ENCODE peak calls at places on chromosomes 2 and 18, in seven cellular contexts. R, F, L, Y, Q, G and E are unnamed samples.

GRCh38 chr2:200127852-200128251 is 172.5 kb downstream of the MAIP1 start:
- DNase-seq in G (no peak), F (no peak), Q (peak), L (no peak), R (no peak), Y (peak), E (peak)

GRCh38 chr2:29293830-29294438 is 178.7 kb downstream of the CLIP4 start:
- DNase-seq in G (peak), L (peak), F (peak), Y (peak), R (peak), Q (peak), E (peak)

GRCh38 chr2:239824866-239825704 is 200.1 kb downstream of the NDUFA10 start:
- DNase-seq in F (no peak), G (peak), L (peak), Y (no peak), R (peak), Q (no peak), E (no peak)

GRCh38 chr2:70799706-70800105 is 9.3 kb upstream of the FIGLA start:
- DNase-seq in F (no peak), R (no peak), Q (no peak), L (no peak), Y (no peak), G (no peak), E (no peak)

GRCh38 chr2:43258547-43259156 is 32.2 kb upstream of the ZFP36L2 start:
- DNase-seq in L (no peak), Y (no peak), Q (no peak), F (no peak), G (no peak), R (no peak), E (no peak)

GRCh38 chr2:40372278-40372580 is 79.7 kb downstream of the SLC8A1 start:
- DNase-seq in F (no peak), Q (peak), G (no peak), R (no peak), Y (no peak), L (no peak), E (peak)

GRCh38 chr2:203453858-203454451 is 81.1 kb downstream of the RAPH1 start:
- DNase-seq in Y (peak), R (peak), G (no peak), L (no peak), F (peak), Q (peak), E (peak)

GRCh38 chr2:132037527-132038178 is 124.1 kb downstream of the ANKRD30BL start:
- DNase-seq in Y (peak), R (peak), L (peak), G (peak), F (peak), Q (no peak), E (no peak)

GRCh38 chr2:188833331-188833730 is 140.8 kb upstream of the COL3A1 start:
- DNase-seq in Q (no peak), Y (no peak), F (no peak), G (no peak), R (no peak), L (no peak), E (no peak)

GRCh38 chr2:48268671-48269070 is 261.3 kb upstream of the STON1 start:
- DNase-seq in F (no peak), Y (peak), G (no peak), Q (no peak), R (no peak), L (no peak), E (no peak)

GRCh38 chr18:36762074-36762473 is 66.7 kb downstream of the TPGS2 start:
- DNase-seq in Q (peak), Y (no peak), L (no peak), R (no peak), F (no peak), G (no peak), E (no peak)

GRCh38 chr2:72848436-72848835 is 22.6 kb upstream of the EXOC6B start:
- DNase-seq in G (no peak), R (no peak), F (no peak), Q (no peak), Y (peak), L (no peak), E (no peak)

GRCh38 chr18:62138836-62139235 is 48.0 kb downstream of the PIGN start:
- DNase-seq in F (no peak), Y (no peak), Q (no peak), G (no peak), R (no peak), L (no peak), E (no peak)

GRCh38 chr2:148342091-148342490 is 302.5 kb upstream of the EPC2 start:
- DNase-seq in R (no peak), F (no peak), Y (no peak), G (no peak), Q (no peak), L (no peak), E (no peak)

GRCh38 chr18:79567481-79568147 is 112.0 kb upstream of the CTDP1 start:
- DNase-seq in L (peak), G (no peak), F (peak), Q (peak), R (peak), Y (no peak), E (peak)

GRCh38 chr2:232415138-232415690 is 8.6 kb downstream of the ALPG start:
- DNase-seq in G (no peak), Q (no peak), F (no peak), R (no peak), Y (no peak), L (no peak), E (no peak)

GRCh38 chr2:96329416-96329815 is 4.3 kb downstream of the ITPRIPL1 start:
- DNase-seq in G (no peak), R (no peak), F (no peak), Q (peak), Y (no peak), L (no peak), E (no peak)

GRCh38 chr2:167215595-167215994 is 327.3 kb downstream of the XIRP2 start:
- DNase-seq in Q (no peak), R (peak), G (no peak), F (no peak), Y (no peak), L (no peak), E (no peak)

GRCh38 chr2:227374158-227374557 is 4.9 kb downstream of the TM4SF20 start:
- DNase-seq in R (no peak), L (no peak), F (no peak), G (no peak), Y (no peak), Q (peak), E (no peak)

GRCh38 chr2:43059183-43059897 is 167.1 kb downstream of the ZFP36L2 start:
- DNase-seq in F (no peak), G (no peak), R (no peak), Q (peak), Y (no peak), L (no peak), E (peak)

GRCh38 chr2:127106457-127106997 is 427 bp downstream of the BIN1 start:
- DNase-seq in Y (no peak), R (peak), F (no peak), G (peak), L (no peak), Q (peak), E (peak)

GRCh38 chr2:234335676-234336228 is 161.1 kb downstream of the ARL4C start:
- DNase-seq in R (peak), Q (peak), Y (peak), F (no peak), G (no peak), L (no peak), E (peak)

GRCh38 chr18:79242246-79242645 is 153.5 kb upstream of the NFATC1 start:
- DNase-seq in Y (no peak), Q (peak), F (no peak), G (no peak), L (no peak), R (no peak), E (no peak)

GRCh38 chr2:76749858-76750257 is 772.3 kb downstream of the LRRTM4 start:
- DNase-seq in Q (no peak), F (no peak), R (no peak), L (no peak), G (no peak), Y (no peak), E (no peak)

GRCh38 chr2:135997380-135997779 is 12.0 kb upstream of the DARS1 start:
- DNase-seq in Y (no peak), Q (no peak), G (peak), R (peak), L (peak), F (peak), E (no peak)

GRCh38 chr2:188360485-188361263 is 69.0 kb downstream of the GULP1 start:
- DNase-seq in R (no peak), F (no peak), G (no peak), Y (peak), Q (no peak), L (no peak), E (no peak)

DNA sequence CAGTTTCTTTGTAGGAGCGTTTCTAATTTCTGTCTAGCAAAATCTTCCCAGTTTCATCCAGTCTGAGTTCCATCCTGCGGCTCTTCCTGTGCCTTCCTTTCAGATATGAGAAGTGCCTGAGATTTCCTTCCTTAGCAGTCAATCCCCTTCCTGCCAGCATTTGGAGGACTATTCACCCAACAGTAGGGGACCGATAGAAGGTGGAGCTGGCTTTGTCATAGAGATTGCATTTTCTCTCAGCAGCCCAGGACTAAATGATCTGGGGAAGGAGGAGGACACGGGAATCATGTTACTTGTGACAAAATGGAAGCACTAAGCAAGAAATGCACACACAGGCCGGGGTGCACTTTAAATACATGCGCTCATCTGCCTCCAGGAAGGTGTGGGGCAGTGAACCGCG is 5.6 kb upstream of the SMIM21 start:
- DNase-seq in G (no peak), R (peak), Y (no peak), Q (no peak), F (no peak), L (peak), E (no peak)
- H3K23ac ChIP-seq in G (no peak), R (no peak), Y (no peak), Q (no peak), F (no peak), L (no peak), E (no peak)

DNA sequence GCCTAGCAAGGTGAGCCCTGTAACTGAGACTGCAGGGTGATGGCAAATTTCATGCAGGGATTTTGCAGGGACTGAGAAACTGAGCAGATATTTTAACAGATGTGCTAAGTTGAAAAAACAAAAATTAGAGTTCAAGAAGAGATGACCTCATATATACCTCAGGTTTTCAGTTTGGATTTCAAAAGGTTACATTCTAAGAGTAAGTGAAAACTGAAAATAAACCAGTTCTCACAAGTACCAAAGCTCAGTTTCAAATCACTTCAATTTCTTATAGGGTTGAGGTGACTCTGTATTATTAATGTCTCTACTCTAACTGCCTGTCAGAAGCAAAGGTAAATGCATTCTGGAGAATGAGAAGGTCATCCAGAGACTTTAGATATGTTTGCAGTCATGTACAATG is 237.4 kb upstream of the VRK2 start:
- DNase-seq in L (no peak), F (no peak), Y (no peak), G (no peak), R (no peak), Q (no peak), E (no peak)
- H3K18ac ChIP-seq in L (no peak), F (no peak), Y (no peak), G (no peak), R (no peak), Q (no peak), E (no peak)

GRCh38 chr2:220227272-220227920 is 600.0 kb downstream of the SLC4A3 start:
- DNase-seq in Y (no peak), Q (peak), F (no peak), L (no peak), G (no peak), R (no peak), E (peak)
- H3K23ac ChIP-seq in Y (no peak), Q (peak), F (no peak), L (no peak), G (no peak), R (no peak), E (no peak)

GRCh38 chr2:46131-46470 is 204 bp downstream of the FAM110C start:
- DNase-seq in F (peak), Y (no peak), G (no peak), Q (no peak), R (no peak), L (peak), E (no peak)

GRCh38 chr2:46471-47345 is at the start of gene FAM110C:
- DNase-seq in Q (no peak), Y (peak), R (peak), G (peak), L (peak), F (peak), E (no peak)

GRCh38 chr2:44748-45341 is 1.5 kb downstream of the FAM110C start:
- DNase-seq in R (peak), Y (no peak), F (no peak), G (no peak), L (peak), Q (no peak), E (no peak)

GRCh38 chr2:47346-48218 is 1.3 kb upstream of the FAM110C start:
- DNase-seq in G (no peak), Q (no peak), Y (no peak), R (peak), F (no peak), L (no peak), E (no peak)

GRCh38 chr2:45342-46130 is 769 bp downstream of the FAM110C start:
- DNase-seq in Q (no peak), R (peak), Y (no peak), F (no peak), G (peak), L (peak), E (no peak)
- H3K18ac ChIP-seq in Q (no peak), R (no peak), Y (no peak), F (peak), G (peak), L (no peak), E (no peak)

GRCh38 chr2:69210386-69210785 is 176.6 kb downstream of the GFPT1 start:
- DNase-seq in R (no peak), Q (no peak), F (no peak), L (no peak), Y (no peak), G (no peak), E (no peak)

GRCh38 chr2:69211686-69212085 is 175.3 kb downstream of the GFPT1 start:
- DNase-seq in Y (no peak), L (no peak), F (no peak), R (no peak), Q (no peak), G (no peak), E (no peak)

GRCh38 chr2:69208023-69208595 is 178.9 kb downstream of the GFPT1 start:
- DNase-seq in L (peak), G (no peak), F (no peak), R (no peak), Q (no peak), Y (no peak), E (no peak)

GRCh38 chr2:69211111-69211510 is 175.9 kb downstream of the GFPT1 start:
- DNase-seq in Q (no peak), F (no peak), L (no peak), R (no peak), Y (no peak), G (no peak), E (no peak)

GRCh38 chr2:69209482-69209881 is 177.5 kb downstream of the GFPT1 start:
- DNase-seq in F (no peak), L (peak), G (no peak), Y (no peak), Q (no peak), R (peak), E (no peak)
- H3K23ac ChIP-seq in F (no peak), L (no peak), G (no peak), Y (no peak), Q (no peak), R (no peak), E (no peak)

GRCh38 chr18:55233850-55234249 is 274.6 kb upstream of the CCDC68 start:
- DNase-seq in F (no peak), R (no peak), Y (peak), L (no peak), Q (peak), G (no peak), E (no peak)
- H3K18ac ChIP-seq in F (no peak), R (no peak), Y (no peak), L (no peak), Q (no peak), G (no peak), E (no peak)

GRCh38 chr2:35337922-35338321 is 1017.7 kb upstream of the CRIM1 start:
- DNase-seq in Q (no peak), L (no peak), F (no peak), Y (no peak), G (no peak), R (no peak), E (no peak)

GRCh38 chr2:35347561-35347960 is 1008.0 kb upstream of the CRIM1 start:
- DNase-seq in L (no peak), Y (no peak), R (no peak), F (no peak), Q (no peak), G (no peak), E (no peak)

GRCh38 chr2:35343135-35343534 is 1012.4 kb upstream of the CRIM1 start:
- DNase-seq in Y (no peak), R (peak), G (peak), Q (no peak), L (peak), F (no peak), E (no peak)
- H3K23ac ChIP-seq in Y (no peak), R (no peak), G (no peak), Q (no peak), L (no peak), F (no peak), E (no peak)

GRCh38 chr2:124035001-124035400 is 9.9 kb downstream of the CNTNAP5 start:
- DNase-seq in F (no peak), Y (no peak), R (no peak), G (no peak), Q (no peak), L (no peak), E (no peak)
- H3K18ac ChIP-seq in F (no peak), Y (no peak), R (no peak), G (no peak), Q (no peak), L (no peak), E (no peak)